ENCODE peak calls at places on chromosomes 2 and 18, in six cellular contexts. Y is uterus, A is HAP-1, N is transverse colon, K is IMR-90, J is psoas muscle. B is an unnamed sample. For H3K9me3 and H3K27me3, the result is how much of the 10 kb centered on the place peaks cover.

GRCh38 chr2:217610411-217610814 is 392.4 kb downstream of the TNS1 start:
- DNase-seq in Y (no peak), J (no peak), K (no peak), A (no peak), N (no peak), B (no peak)

GRCh38 chr18:77495982-77496690 is 246.5 kb downstream of the GALR1 start:
- DNase-seq in Y (no peak), K (no peak), N (no peak), A (no peak), J (no peak), B (no peak)

GRCh38 chr18:52716926-52717325 is 376.9 kb downstream of the DCC start:
- DNase-seq in N (peak), Y (no peak), A (no peak), J (no peak), K (peak), B (no peak)

GRCh38 chr2:164457271-164457670 is 164.0 kb downstream of the GRB14 start:
- DNase-seq in N (no peak), J (no peak), A (no peak), Y (no peak), K (no peak), B (no peak)

GRCh38 chr2:113707106-113707505 is 49.3 kb downstream of the SLC35F5 start:
- DNase-seq in Y (no peak), A (no peak), N (no peak), K (peak), J (no peak), B (no peak)

GRCh38 chr2:10278029-10278762 is 24.5 kb upstream of the HPCAL1 start:
- DNase-seq in A (no peak), N (peak), Y (peak), J (peak), K (peak), B (no peak)

GRCh38 chr18:36745219-36745975 is 83.4 kb downstream of the TPGS2 start:
- DNase-seq in J (no peak), K (no peak), Y (no peak), N (no peak), A (no peak), B (no peak)

GRCh38 chr2:190123956-190124355 is 61.4 kb upstream of the MSTN start:
- DNase-seq in Y (no peak), K (peak), J (no peak), N (no peak), A (no peak), B (no peak)

GRCh38 chr2:43132523-43133301 is 93.7 kb downstream of the ZFP36L2 start:
- DNase-seq in A (no peak), N (no peak), J (no peak), K (no peak), Y (no peak), B (no peak)

GRCh38 chr2:227222292-227222691 is 57.9 kb downstream of the COL4A3 start:
- DNase-seq in K (no peak), J (no peak), N (no peak), A (no peak), Y (no peak), B (no peak)

GRCh38 chr2:231687133-231687852 is 21.0 kb upstream of the PTMA start:
- DNase-seq in A (peak), J (peak), Y (no peak), N (peak), K (no peak), B (no peak)

GRCh38 chr2:2020897-2021296 is 276.6 kb upstream of the PXDN start:
- DNase-seq in J (no peak), Y (no peak), N (no peak), A (no peak), K (no peak), B (no peak)

GRCh38 chr2:178412047-178412446 is 38.9 kb downstream of the PRKRA start:
- DNase-seq in Y (no peak), N (no peak), J (no peak), A (peak), K (no peak), B (no peak)

GRCh38 chr2:38602136-38602731 is 494 bp downstream of the HNRNPLL start:
- DNase-seq in Y (peak), A (no peak), N (peak), K (no peak), J (no peak), B (no peak)

GRCh38 chr2:88892788-88893187 is 201.3 kb downstream of the RPIA start:
- DNase-seq in Y (no peak), K (no peak), N (no peak), A (no peak), J (no peak), B (no peak)

GRCh38 chr18:42620585-42620984 is 494.9 kb downstream of the RIT2 start:
- DNase-seq in J (no peak), A (no peak), K (no peak), N (no peak), Y (no peak), B (no peak)

GRCh38 chr2:50597206-50597605 is 434.7 kb downstream of the NRXN1 start:
- DNase-seq in Y (no peak), J (no peak), K (no peak), N (no peak), A (no peak), B (no peak)

GRCh38 chr18:62384610-62385097 is 59.5 kb downstream of the TNFRSF11A start:
- DNase-seq in Y (no peak), A (no peak), J (no peak), N (no peak), K (no peak), B (no peak)

GRCh38 chr2:15365411-15365810 is 195.7 kb downstream of the NBAS start:
- DNase-seq in A (no peak), K (no peak), Y (no peak), J (no peak), N (no peak), B (no peak)

GRCh38 chr2:74515271-74516069 is 1.2 kb downstream of the TLX2 start:
- DNase-seq in K (no peak), J (no peak), A (no peak), N (no peak), Y (no peak), B (no peak)

GRCh38 chr18:78975699-78976098 is 3.9 kb upstream of the SALL3 start:
- DNase-seq in K (no peak), A (no peak), N (no peak), J (no peak), Y (no peak), B (no peak)

GRCh38 chr18:64398320-64398719 is 249.4 kb upstream of the LINC00305 start:
- DNase-seq in J (no peak), A (no peak), K (no peak), Y (no peak), N (no peak), B (no peak)
- H3K9me3 ChIP-seq in J (under half), A (under half), K (under half), Y (under half), N (under half), B (under half)

GRCh38 chr2:122515731-122516130 is 760.3 kb downstream of the TSN start:
- DNase-seq in J (no peak), A (peak), Y (no peak), K (no peak), N (no peak), B (no peak)
- H3K4me3 ChIP-seq in J (no peak), A (no peak), Y (no peak), K (no peak), N (no peak), B (no peak)

GRCh38 chr18:59219672-59220163 is at the start of gene GRP:
- DNase-seq in J (no peak), Y (no peak), N (no peak), K (no peak), A (no peak), B (no peak)
- H3K27me3 ChIP-seq in J (under half), Y (under half), N (half or more), K (half or more), A (half or more), B (under half)

DNA sequence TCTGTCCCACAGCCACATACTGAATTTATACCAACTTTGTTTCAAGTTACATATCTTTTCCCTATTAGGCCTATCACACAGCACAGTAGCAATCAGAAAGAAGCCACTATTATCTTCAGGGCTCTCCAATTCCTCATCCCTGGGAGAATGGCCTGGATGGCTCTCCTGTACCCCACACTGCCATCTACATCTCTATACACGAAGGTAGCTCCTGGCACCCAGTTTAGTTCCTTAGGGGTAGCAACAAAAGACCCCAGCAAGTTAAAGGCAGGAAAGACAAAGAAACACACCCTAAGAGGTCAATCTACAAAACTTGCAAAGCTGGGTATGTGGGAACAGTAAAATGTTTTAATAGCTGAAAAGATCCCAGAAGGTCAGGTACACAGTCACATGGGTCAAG is 39.9 kb downstream of the PAIP2B start:
- DNase-seq in K (no peak), Y (no peak), A (no peak), J (no peak), N (no peak), B (no peak)
- H3K9me3 ChIP-seq in K (under half), Y (under half), A (under half), J (under half), N (under half), B (under half)

GRCh38 chr18:35641467-35641866 is 59.9 kb downstream of the GALNT1 start:
- DNase-seq in K (no peak), N (no peak), Y (no peak), A (no peak), J (no peak), B (no peak)
- H3K4me3 ChIP-seq in K (no peak), N (no peak), Y (no peak), A (no peak), J (no peak), B (no peak)